ENCODE peak calls at places on chromosomes 3 and 15, in four cellular contexts. D is H1, M is H9, W is IMR-90. V is an unnamed sample.

GRCh38 chr3:143628971-143629370 is 219.3 kb downstream of the SLC9A9 start:
- DNase-seq in W (peak), M (no peak), D (no peak), V (no peak)

GRCh38 chr15:84749111-84749991 is 959 bp downstream of the ZNF592 start:
- DNase-seq in W (no peak), M (peak), D (peak), V (peak)

GRCh38 chr15:44698651-44699050 is 12.5 kb downstream of the PATL2 start:
- DNase-seq in W (no peak), M (no peak), D (no peak), V (no peak)

GRCh38 chr15:74168673-74169274 is 4.7 kb upstream of the ISLR start:
- DNase-seq in D (no peak), W (no peak), M (peak), V (no peak)

GRCh38 chr15:44537728-44538240 is 837 bp downstream of the EIF3J start:
- DNase-seq in M (no peak), D (no peak), W (peak), V (peak)

GRCh38 chr3:112489674-112490479 is 9.4 kb downstream of the BTLA start:
- DNase-seq in M (no peak), D (no peak), W (no peak), V (no peak)

GRCh38 chr15:84925906-84926305 is 41.4 kb downstream of the SLC28A1 start:
- DNase-seq in M (no peak), D (no peak), W (no peak), V (no peak)

GRCh38 chr3:10445561-10445960 is 59.8 kb downstream of the ATP2B2 start:
- DNase-seq in M (no peak), D (no peak), W (peak), V (peak)

GRCh38 chr3:123140591-123140990 is 61.2 kb upstream of the SEC22A start:
- DNase-seq in D (no peak), M (no peak), W (no peak), V (no peak)

GRCh38 chr3:124858275-124858674 is 28.9 kb downstream of the ITGB5 start:
- DNase-seq in M (no peak), W (peak), D (no peak), V (no peak)

GRCh38 chr3:124861041-124861440 is 26.1 kb downstream of the ITGB5 start:
- DNase-seq in W (no peak), D (no peak), M (no peak), V (no peak)

GRCh38 chr3:124856687-124857086 is 30.5 kb downstream of the ITGB5 start:
- DNase-seq in M (no peak), W (no peak), D (no peak), V (no peak)

GRCh38 chr3:124860599-124860998 is 26.6 kb downstream of the ITGB5 start:
- DNase-seq in D (no peak), M (no peak), W (peak), V (peak)

GRCh38 chr3:124859025-124859424 is 28.1 kb downstream of the ITGB5 start:
- DNase-seq in W (peak), D (no peak), M (no peak), V (peak)
- H2BK5ac ChIP-seq in W (peak), D (no peak), M (no peak), V (no peak)

GRCh38 chr3:181694805-181695660 is 16.7 kb upstream of the SOX2 start:
- DNase-seq in M (peak), W (no peak), D (peak), V (peak)
- H3K23ac ChIP-seq in M (no peak), W (no peak), D (no peak), V (no peak)

DNA sequence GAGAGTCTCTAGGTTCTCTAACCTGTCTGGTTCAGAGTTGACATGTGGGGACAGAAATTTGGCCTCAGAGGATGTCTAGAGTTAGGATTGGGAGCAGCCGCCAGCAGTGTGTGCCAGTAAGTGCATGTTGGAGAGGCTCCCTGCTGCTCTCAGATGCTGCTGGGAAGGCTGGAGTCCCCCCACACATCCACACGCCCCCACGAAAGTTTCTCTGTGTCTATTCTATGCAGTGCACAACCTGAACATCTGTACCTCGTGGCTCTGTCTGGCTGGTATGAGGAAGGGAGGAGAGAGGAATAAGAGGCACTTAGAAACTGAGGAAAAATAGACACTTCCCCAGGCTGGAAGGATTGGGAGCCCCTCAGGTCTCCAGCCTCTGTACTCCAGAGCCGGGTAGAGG is 131.8 kb downstream of the RAB11A start:
- DNase-seq in M (no peak), D (no peak), W (no peak), V (no peak)
- H2BK5ac ChIP-seq in M (no peak), D (no peak), W (no peak), V (no peak)

GRCh38 chr3:177604181-177604580 is 406.9 kb upstream of the TBL1XR1 start:
- DNase-seq in D (no peak), W (no peak), M (no peak), V (peak)
- H3K23ac ChIP-seq in D (no peak), W (no peak), M (no peak), V (no peak)

DNA sequence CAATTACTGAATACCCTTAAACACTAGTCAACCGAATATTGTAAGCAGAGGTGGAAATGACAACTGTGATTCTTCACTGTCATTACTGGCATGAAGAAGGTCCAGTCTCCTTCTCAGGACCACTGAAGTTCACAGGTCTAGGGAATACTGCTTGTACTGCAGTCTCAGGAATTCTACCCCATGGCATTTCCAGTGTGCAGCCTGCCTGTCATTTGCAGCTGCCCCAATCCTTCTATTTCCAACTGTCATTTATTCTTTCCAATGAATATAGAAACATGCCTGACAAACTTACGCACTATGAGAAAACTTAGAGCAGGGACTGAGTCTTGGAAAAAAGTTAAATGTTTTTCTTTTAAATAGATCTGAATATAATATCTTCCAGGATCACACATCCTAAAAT is 308.0 kb upstream of the THBS1 start:
- DNase-seq in W (no peak), D (no peak), M (no peak), V (no peak)
- H2BK5ac ChIP-seq in W (peak), D (no peak), M (no peak), V (no peak)

GRCh38 chr3:190384241-190384863 is 3.6 kb upstream of the CLDN16 start:
- DNase-seq in M (peak), W (peak), D (no peak), V (peak)
- H3K23ac ChIP-seq in M (no peak), W (no peak), D (no peak), V (no peak)

GRCh38 chr15:93034512-93034911 is 54.5 kb downstream of the RGMA start:
- DNase-seq in M (no peak), W (no peak), D (no peak), V (no peak)
- H2BK5ac ChIP-seq in M (no peak), W (no peak), D (no peak), V (no peak)

GRCh38 chr3:46984591-46985459 is 5.4 kb downstream of the NBEAL2 start:
- DNase-seq in W (no peak), D (no peak), M (no peak), V (no peak)
- H3K23ac ChIP-seq in W (no peak), D (no peak), M (no peak), V (no peak)

GRCh38 chr15:70488941-70489848 is 274.2 kb downstream of the UACA start:
- DNase-seq in M (no peak), W (no peak), D (no peak), V (no peak)
- H2BK5ac ChIP-seq in M (no peak), W (no peak), D (no peak), V (no peak)

DNA sequence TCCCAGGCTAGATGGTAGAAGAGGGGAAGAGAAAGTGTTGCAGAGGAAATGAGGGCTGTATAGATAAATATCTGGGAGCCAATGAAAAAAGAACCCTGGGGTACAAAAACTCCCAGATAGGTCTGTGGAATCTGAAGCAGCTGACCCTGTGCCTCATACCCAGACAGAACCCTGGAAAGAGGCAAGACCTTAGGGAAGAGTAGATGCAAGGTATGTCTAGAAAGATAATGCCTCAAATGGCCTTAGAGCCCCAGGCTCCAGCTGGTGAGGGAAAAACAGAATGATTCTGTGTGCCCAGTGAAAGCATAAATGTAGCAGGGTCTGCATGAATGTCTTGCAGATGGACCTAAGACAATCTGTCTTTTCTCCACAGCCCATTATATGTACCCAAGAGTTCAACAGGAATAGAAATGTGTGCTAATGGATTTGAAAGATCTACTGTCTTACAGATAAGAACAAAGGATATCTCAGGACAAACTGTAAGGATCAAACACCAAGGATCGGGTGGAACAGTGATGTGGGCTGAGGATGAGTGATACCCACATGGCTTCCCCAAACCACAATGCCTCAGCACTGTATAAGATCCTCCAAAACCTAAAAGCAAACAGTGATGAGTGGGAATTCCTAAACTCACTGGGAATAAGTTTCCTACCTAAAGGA is 58.8 kb downstream of the NCEH1 start:
- DNase-seq in W (no peak), D (no peak), M (no peak), V (no peak)
- H3K23ac ChIP-seq in W (no peak), D (no peak), M (no peak), V (no peak)

V was measured in mesendoderm.